ENCODE peak calls at places on chromosomes 1 and 21, in four cellular contexts. A is upper lobe of right lung, M is colonic mucosa, O is neural progenitor cell. I is an unnamed sample.

GRCh38 chr1:202349263-202349928 is 897 bp downstream of the PPP1R12B start:
- DNase-seq in A (no peak), M (no peak), O (no peak), I (no peak)

GRCh38 chr1:72218141-72218739 is 64.1 kb downstream of the NEGR1 start:
- DNase-seq in A (no peak), M (no peak), O (no peak), I (no peak)

GRCh38 chr1:2455757-2456156 is 20.3 kb upstream of the PLCH2 start:
- DNase-seq in A (no peak), M (no peak), O (no peak), I (no peak)

GRCh38 chr1:208834346-208835081 is 590.3 kb upstream of the PLXNA2 start:
- DNase-seq in A (no peak), M (no peak), O (peak; percentile 44), I (no peak)

GRCh38 chr1:179953974-179954493 is 576 bp upstream of the CEP350 start:
- DNase-seq in A (no peak), M (no peak), O (peak; percentile 39), I (no peak)

GRCh38 chr1:54952950-54953718 is 27.3 kb upstream of the TMEM61 start:
- DNase-seq in A (no peak), M (no peak), O (no peak), I (no peak)

GRCh38 chr21:44485254-44485793 is 30.0 kb downstream of the LRRC3 start:
- DNase-seq in A (no peak), M (peak; percentile 33), O (peak; percentile 74), I (peak; percentile 79)

GRCh38 chr1:50424940-50425375 is 1.7 kb upstream of the DMRTA2 start:
- DNase-seq in A (no peak), M (no peak), O (peak; percentile 48), I (no peak)

GRCh38 chr1:93419344-93419743 is 28.6 kb upstream of the FNBP1L start:
- DNase-seq in A (no peak), M (no peak), O (no peak), I (no peak)

GRCh38 chr1:9626201-9626608 is 25.3 kb upstream of the PIK3CD start:
- DNase-seq in A (no peak), M (no peak), O (no peak), I (peak; percentile 87)

GRCh38 chr1:66302810-66303209 is 231.1 kb upstream of the SGIP1 start:
- DNase-seq in A (no peak), M (no peak), O (no peak), I (no peak)

GRCh38 chr1:45868861-45869260 is 65.4 kb downstream of the MAST2 start:
- DNase-seq in A (no peak), M (no peak), O (no peak), I (no peak)
- H3K4me1 ChIP-seq in A (peaks cover 2% of the 10 kb centered on the region), M (peaks cover 3% of the 10 kb centered on the region), O (peaks cover 9% of the 10 kb centered on the region), I (no peaks in the 10 kb centered on the region)

GRCh38 chr1:193144361-193144938 is 22.6 kb downstream of the CDC73 start:
- DNase-seq in A (no peak), M (no peak), O (no peak), I (no peak)
- H3K36me3 ChIP-seq in A (peaks cover 81% of the 10 kb centered on the region), M (no peaks in the 10 kb centered on the region), O (peaks cover 39% of the 10 kb centered on the region), I (no peaks in the 10 kb centered on the region)

GRCh38 chr1:233256789-233257188 is 38.7 kb downstream of the PCNX2 start:
- DNase-seq in A (no peak), M (no peak), O (no peak), I (no peak)

GRCh38 chr1:233256191-233256590 is 39.3 kb downstream of the PCNX2 start:
- DNase-seq in A (no peak), M (no peak), O (no peak), I (no peak)

GRCh38 chr1:233261615-233262168 is 33.8 kb downstream of the PCNX2 start:
- DNase-seq in A (no peak), M (no peak), O (no peak), I (no peak)

GRCh38 chr1:233257786-233258185 is 37.7 kb downstream of the PCNX2 start:
- DNase-seq in A (no peak), M (no peak), O (no peak), I (no peak)

DNA sequence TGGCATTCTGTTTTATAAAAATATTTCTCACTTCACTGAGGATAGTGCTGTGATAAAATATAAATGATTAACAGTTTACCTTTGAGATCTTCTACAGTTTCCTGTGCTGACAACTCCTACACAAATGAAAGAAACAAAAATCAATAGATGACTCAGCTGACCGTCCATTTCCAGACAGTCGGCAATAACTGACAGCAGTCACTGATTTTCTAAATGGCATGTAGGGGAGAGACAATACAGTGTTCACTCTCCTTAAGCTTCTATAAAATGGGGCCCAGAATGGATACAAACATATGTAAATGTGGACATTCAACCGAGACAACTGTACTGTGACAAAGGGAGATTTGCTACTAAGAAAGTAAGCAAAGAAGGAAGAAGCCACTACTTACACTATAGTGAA is 34.3 kb downstream of the PCNX2 start:
- DNase-seq in A (no peak), M (no peak), O (no peak), I (no peak)
- TF ChIP-seq CTCF in A (no peak), M (no peak), O (no peak), I (no peak)

DNA sequence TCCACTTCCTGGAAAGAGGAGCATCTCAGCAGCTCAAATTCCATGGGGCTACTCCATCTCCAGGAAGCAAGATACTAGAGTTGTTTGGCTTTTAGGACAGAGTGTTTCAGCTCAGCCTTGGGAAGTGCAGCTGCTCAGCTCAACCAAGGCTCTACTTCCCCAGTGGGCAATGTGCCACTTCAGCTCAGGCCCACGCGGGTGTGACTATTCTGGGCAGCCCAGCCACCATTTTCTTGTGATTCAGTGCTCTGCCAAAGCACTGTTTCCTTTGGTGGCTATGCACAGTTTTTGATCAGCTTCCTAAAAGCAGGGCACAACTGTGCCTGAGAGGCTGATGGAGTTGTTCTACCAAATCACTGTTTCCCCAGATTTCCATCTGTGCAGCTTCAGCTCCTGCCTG is 1104.9 kb upstream of the TMPRSS15 start:
- DNase-seq in A (no peak), M (no peak), O (no peak), I (no peak)
- H3K4me1 ChIP-seq in A (no peaks in the 10 kb centered on the region), M (no peaks in the 10 kb centered on the region), O (no peaks in the 10 kb centered on the region), I (no peaks in the 10 kb centered on the region)

DNA sequence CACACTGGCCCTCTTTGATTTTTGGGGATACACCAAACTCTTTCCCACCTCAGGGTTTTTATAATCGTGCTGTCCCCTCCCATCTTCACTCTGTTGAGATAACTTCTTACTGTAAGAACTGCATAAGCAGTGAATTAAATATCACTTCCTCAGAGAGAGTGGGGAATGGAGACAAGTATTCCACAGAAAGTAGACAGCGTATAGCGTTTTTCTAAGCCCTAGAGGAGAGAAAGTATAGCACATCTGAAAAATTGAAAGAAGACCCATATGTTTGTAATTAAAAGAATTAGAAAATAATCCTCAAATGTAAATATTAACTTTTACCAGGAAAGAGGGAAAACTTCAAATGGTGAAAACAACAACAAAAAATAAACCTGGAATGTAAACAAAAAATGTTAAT is 67.3 kb downstream of the GPR161 start:
- DNase-seq in A (no peak), M (no peak), O (no peak), I (no peak)
- H3K36me3 ChIP-seq in A (peaks cover 90% of the 10 kb centered on the region), M (peaks cover 13% of the 10 kb centered on the region), O (peaks cover 11% of the 10 kb centered on the region), I (peaks cover 86% of the 10 kb centered on the region)

GRCh38 chr1:14769486-14770274 is 171.2 kb downstream of the KAZN start:
- DNase-seq in A (no peak), M (no peak), O (no peak), I (no peak)
- TF ChIP-seq CTCF in A (no peak), M (no peak), O (peak; percentile 35), I (no peak)

DNA sequence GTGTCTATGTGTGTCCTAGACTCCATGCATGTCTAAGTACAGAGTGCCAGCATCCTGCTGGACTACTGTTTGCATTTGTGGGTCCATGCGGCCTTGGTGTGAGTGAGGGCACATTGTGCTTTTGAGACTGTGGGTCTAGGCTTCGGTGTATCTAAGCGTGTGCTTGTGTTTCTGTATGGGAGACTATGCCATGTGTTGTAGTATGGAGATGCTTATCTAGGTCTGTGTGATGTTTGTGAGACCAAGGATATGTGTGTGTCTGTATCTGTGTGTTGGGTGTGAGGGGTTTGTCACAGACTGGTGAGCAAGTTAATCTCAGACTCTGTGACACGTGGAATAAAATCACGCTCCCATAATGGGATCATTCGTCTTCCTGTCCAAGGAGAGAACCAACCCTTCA is 14.5 kb downstream of the AHDC1 start:
- DNase-seq in A (no peak), M (no peak), O (no peak), I (no peak)
- H3K4me1 ChIP-seq in A (peaks cover 45% of the 10 kb centered on the region), M (peaks cover 14% of the 10 kb centered on the region), O (peaks cover 52% of the 10 kb centered on the region), I (peaks cover 94% of the 10 kb centered on the region)

DNA sequence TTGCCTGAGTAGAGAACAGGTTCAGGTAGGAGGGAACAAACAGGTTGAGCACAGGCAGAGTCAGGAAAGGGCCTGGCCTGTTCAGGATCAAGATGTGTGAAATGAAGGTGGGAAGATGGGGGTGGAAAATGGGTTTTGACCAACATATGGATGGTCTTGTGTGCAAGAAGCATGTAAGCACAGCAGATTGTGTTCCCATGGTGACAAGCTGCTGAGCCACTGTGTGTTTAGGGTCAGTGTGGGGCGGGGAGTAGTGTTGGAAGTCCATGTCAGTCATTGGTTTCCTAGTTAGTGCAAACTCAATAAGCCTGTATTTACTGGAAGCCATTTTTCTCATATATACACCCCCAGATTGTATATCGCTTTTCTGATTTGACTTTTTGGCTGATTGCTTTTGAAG is 111.9 kb downstream of the CAMTA1 start:
- DNase-seq in A (no peak), M (no peak), O (no peak), I (no peak)
- H3K36me3 ChIP-seq in A (no peaks in the 10 kb centered on the region), M (no peaks in the 10 kb centered on the region), O (no peaks in the 10 kb centered on the region), I (no peaks in the 10 kb centered on the region)

GRCh38 chr1:212293579-212293978 is 8.4 kb downstream of the PPP2R5A start:
- DNase-seq in A (no peak), M (no peak), O (no peak), I (no peak)
- TF ChIP-seq CTCF in A (peak; percentile 26), M (peak; percentile 13), O (peak; percentile 37), I (no peak)

GRCh38 chr1:32032287-32032639 is 18.6 kb downstream of the KHDRBS1 start:
- DNase-seq in A (no peak), M (no peak), O (no peak), I (no peak)
- H3K4me1 ChIP-seq in A (peaks cover 8% of the 10 kb centered on the region), M (no peaks in the 10 kb centered on the region), O (no peaks in the 10 kb centered on the region), I (no peaks in the 10 kb centered on the region)

I was measured in spleen.